ENCODE peak calls at places on chromosomes 16 and 17, in seven cellular contexts. Z, K, J, E, D, B and S are unnamed samples.

GRCh38 chr16:48535831-48536599 is 74.0 kb downstream of the N4BP1 start:
- DNase-seq in Z (no peak), K (peak), D (no peak), B (peak), J (no peak), E (peak), S (peak)

GRCh38 chr17:78960945-78961344 is 18.8 kb downstream of the LGALS3BP start:
- DNase-seq in B (peak), Z (no peak), J (no peak), D (no peak), E (no peak), K (no peak), S (no peak)

GRCh38 chr16:58515871-58516767 is 802 bp downstream of the SETD6 start:
- DNase-seq in B (no peak), E (no peak), J (no peak), Z (no peak), K (peak), D (peak), S (peak)

GRCh38 chr17:67671492-67671891 is 46.2 kb upstream of the NOL11 start:
- DNase-seq in D (no peak), J (no peak), K (peak), B (no peak), Z (peak), E (no peak), S (no peak)

GRCh38 chr17:28744104-28744801 is 442 bp downstream of the TRAF4 start:
- DNase-seq in K (peak), B (no peak), D (peak), J (peak), E (peak), Z (peak), S (peak)

GRCh38 chr16:5045499-5046115 is 11.9 kb upstream of the NAGPA start:
- DNase-seq in J (no peak), Z (no peak), K (no peak), E (no peak), D (no peak), B (no peak), S (no peak)

GRCh38 chr16:70298988-70299938 is at the start of gene DDX19B:
- DNase-seq in D (peak), J (peak), B (peak), Z (peak), K (peak), E (peak), S (peak)

GRCh38 chr17:2749784-2750181 is 331 bp upstream of the CCDC92B start:
- DNase-seq in Z (peak), D (peak), K (peak), E (peak), J (peak), B (peak), S (no peak)

GRCh38 chr16:71524566-71525553 is 1.4 kb upstream of the CHST4 start:
- DNase-seq in D (no peak), E (no peak), Z (no peak), J (no peak), B (no peak), K (no peak), S (no peak)

GRCh38 chr16:48076455-48077012 is 79.3 kb downstream of the ABCC12 start:
- DNase-seq in K (no peak), J (peak), Z (no peak), E (no peak), B (no peak), D (no peak), S (no peak)

GRCh38 chr16:46743232-46743719 is 4.9 kb downstream of the MYLK3 start:
- DNase-seq in B (peak), J (no peak), E (peak), Z (peak), D (peak), K (no peak), S (peak)

GRCh38 chr17:39270923-39271322 is 45.2 kb upstream of the STAC2 start:
- DNase-seq in K (no peak), E (peak), J (peak), D (no peak), B (no peak), Z (peak), S (no peak)

DNA sequence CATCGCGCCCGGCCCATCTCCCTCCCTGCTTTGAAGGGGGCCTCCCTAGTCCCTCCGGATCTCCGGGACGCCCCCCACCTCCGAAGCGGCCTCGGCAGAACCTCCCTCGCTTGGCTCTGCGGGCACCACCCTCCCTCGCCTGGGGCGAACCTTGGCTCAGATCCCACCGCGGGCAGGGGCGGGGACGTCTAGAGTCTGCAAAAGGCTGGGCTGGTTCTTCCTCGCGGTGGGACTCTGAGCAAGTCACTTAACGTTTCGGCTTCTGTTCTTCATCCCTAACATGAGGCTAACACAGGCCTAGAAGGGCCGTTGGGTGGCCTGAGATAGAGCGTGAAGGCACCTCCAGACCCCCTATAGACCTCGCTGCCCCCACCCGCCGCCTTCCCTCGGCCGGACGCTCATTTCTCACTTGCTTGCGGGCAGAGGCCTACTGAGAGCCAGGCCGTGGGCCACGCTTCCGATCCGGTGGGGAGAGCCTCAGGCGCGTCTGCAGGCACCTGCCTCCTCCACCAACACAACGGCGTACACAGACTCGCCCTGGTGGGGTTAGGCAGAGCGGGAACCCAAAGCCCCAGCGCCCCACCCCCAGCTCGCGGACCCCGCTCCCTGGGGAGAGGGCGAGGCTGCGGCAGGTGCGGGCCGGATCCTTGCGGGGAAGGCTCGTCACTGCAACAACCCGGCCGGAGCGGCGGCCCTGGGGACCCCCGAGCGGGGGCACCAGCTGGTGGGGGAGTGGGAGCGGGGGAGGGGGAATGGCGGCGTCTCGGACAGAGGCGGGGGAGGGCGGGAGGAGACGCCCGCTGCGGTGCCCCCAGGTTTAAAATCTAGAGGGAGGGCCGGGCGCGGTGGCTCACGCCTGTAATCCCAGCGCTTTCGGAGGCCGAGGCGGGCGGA is 5.4 kb downstream of the MYO1C start:
- DNase-seq in K (peak), E (peak), D (peak), B (peak), Z (peak), J (peak), S (peak)
- TF ChIP-seq POLR2A in K (peak), E (no peak), D (no peak), B (no peak), Z (no peak), J (peak), S (peak)

DNA sequence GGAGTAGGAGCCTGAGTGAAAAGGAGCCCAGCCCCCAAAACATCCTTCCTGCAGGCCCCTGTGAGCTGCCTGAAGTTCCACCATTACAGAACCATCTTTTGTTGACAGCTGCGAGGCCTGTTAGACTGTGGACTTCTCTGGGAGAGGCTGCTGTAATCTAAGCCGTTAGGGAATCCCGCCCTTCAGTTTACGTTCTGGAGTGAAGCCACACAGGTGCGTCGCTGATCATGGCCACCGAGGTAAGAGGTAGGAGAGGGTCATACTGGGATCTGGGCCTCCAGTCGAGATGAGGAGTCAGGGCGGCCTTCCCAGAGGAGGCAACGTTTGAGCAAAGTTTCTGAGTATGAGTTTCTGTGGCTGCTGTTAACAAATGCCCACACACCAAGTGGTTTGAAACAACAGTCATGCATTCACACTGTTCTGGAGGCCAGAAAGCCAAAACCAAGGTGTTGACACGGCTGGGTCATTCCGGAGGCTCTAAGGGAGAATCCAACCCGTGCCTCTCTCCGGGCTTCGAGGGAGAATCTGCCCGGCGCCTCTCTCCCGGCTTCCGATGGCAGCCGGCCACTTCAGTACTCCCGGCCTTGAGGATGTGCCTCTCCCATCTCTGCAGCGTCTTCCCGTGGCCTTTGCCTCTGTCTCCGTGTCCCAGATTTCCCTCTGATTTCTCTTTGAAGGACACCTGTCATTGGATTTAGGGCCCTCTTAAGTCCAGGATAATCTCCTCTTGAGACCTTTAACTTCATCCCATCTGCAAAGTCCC is 26.6 kb upstream of the ATP2C2 start:
- DNase-seq in J (no peak), D (no peak), E (no peak), B (no peak), Z (no peak), K (no peak), S (no peak)
- TF ChIP-seq CTCF in J (no peak), D (no peak), E (no peak), B (no peak), Z (no peak), K (no peak), S (no peak)

DNA sequence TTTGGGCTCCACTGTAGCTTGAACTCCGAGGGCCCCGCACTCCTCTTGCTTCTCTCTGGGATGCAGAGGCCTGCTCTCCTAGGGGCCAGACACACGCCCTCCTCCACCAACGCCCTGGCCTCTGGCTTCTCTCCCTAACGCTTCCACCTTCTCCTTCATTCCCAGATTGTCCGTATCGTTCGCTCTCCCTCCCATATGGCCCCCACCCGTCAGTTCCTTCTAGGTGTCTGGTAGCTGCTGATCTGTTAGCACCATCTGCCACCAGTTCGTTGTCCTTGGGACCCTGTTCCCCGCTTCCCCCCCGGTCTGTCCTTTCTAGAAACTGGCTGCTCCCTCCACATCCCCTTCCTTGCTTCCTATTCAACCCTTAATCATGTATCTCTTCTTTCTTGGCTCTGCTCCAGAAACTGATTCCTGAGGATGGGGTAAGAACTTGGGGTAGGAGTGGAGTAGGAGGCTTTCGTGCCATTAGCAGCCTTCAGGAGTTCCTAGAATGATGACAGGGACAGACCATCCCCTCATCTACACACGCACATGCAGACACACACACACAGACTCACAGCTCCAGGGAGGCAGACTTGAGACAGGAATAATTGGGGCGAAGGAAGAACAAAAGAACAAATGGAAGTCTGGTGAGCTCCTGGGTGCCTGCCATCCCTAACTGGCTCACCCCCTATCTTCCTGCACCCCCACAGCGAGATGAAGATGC is 4.3 kb downstream of the ATP1B2 start:
- DNase-seq in D (no peak), Z (no peak), E (no peak), K (no peak), B (no peak), J (no peak), S (no peak)
- TF ChIP-seq POLR2A in D (no peak), Z (no peak), E (no peak), K (no peak), B (no peak), J (no peak), S (no peak)

GRCh38 chr17:12979826-12980500 is 37.9 kb downstream of the ELAC2 start:
- DNase-seq in K (no peak), Z (no peak), J (no peak), B (no peak), D (no peak), E (no peak), S (no peak)

GRCh38 chr17:12973496-12974318 is 44.1 kb downstream of the ELAC2 start:
- DNase-seq in Z (no peak), J (no peak), K (peak), E (peak), B (no peak), D (no peak), S (no peak)

GRCh38 chr17:12974319-12974661 is 43.5 kb downstream of the ELAC2 start:
- DNase-seq in Z (no peak), E (no peak), K (peak), D (no peak), J (no peak), B (no peak), S (no peak)

GRCh38 chr17:12979255-12979654 is 38.6 kb downstream of the ELAC2 start:
- DNase-seq in E (no peak), D (no peak), K (no peak), Z (no peak), B (no peak), J (no peak), S (no peak)

GRCh38 chr17:12977008-12977751 is 40.6 kb downstream of the ELAC2 start:
- DNase-seq in D (no peak), E (no peak), K (no peak), B (no peak), Z (no peak), J (no peak), S (no peak)
- TF ChIP-seq CTCF in D (no peak), E (no peak), K (no peak), B (no peak), Z (no peak), J (no peak), S (no peak)

GRCh38 chr16:74774223-74775139 is at the start of gene FA2H:
- DNase-seq in K (peak), E (peak), D (peak), Z (peak), B (peak), J (peak), S (peak)
- TF ChIP-seq POLR2A in K (peak), E (no peak), D (no peak), Z (no peak), B (no peak), J (peak), S (no peak)

GRCh38 chr17:17831208-17832039 is 5.4 kb downstream of the SREBF1 start:
- DNase-seq in B (no peak), K (no peak), D (no peak), J (no peak), E (no peak), Z (no peak), S (no peak)

GRCh38 chr17:17827826-17828621 is 8.8 kb downstream of the SREBF1 start:
- DNase-seq in K (no peak), B (no peak), J (no peak), Z (no peak), E (no peak), D (no peak), S (no peak)

GRCh38 chr17:17830269-17830567 is 6.6 kb downstream of the SREBF1 start:
- DNase-seq in D (no peak), B (no peak), E (no peak), Z (no peak), K (no peak), J (no peak), S (no peak)

GRCh38 chr17:17832040-17832363 is 4.8 kb downstream of the SREBF1 start:
- DNase-seq in E (no peak), B (no peak), D (no peak), Z (no peak), K (no peak), J (no peak), S (no peak)

DNA sequence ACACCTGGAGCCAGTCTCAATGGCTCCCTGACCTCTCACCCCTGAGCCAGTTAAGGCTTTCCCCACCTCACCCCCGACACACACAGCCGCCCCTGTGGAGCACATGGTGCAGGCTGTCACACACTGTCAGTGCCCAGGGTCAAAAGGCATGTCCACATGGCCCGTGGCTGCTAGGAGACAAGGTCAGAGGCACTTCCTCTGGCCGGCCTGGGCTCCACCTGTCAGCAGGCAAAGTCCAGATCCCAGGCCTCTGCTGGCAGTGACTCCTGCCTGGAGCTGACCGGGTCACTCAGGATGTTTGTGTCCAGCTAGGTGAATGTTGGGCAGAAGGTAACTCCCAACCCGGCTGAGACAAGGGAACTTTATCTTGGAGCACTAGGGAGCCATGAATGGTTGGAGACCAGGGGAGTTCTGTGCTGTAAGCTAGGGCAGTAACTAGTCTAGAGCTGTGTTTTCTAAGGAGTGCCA is 6.0 kb downstream of the SREBF1 start:
- DNase-seq in Z (no peak), E (no peak), J (no peak), D (no peak), K (no peak), B (no peak), S (no peak)
- TF ChIP-seq CTCF in Z (no peak), E (no peak), J (no peak), D (no peak), K (no peak), B (no peak), S (no peak)

DNA sequence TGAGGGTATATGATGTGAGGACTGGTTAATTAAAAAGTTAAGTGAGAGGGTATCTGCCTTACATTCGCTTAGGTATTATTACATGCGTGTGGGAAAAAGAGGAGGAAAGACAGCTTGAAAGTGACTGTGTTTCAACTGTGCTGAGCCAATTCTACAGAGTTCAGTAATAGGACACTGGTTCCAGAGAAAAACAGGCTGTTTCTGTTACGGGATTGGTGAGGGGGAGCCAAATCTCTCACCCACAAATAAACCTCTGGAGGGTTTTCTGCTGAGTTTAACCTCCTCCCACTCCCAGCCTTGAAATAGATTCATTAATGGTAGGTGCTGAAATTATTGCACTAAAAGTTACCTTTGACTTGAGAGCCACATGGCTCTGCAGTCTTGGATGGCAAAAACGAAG is 3.9 kb upstream of the KRT26 start:
- DNase-seq in D (no peak), J (no peak), K (no peak), B (no peak), Z (no peak), E (no peak), S (no peak)
- TF ChIP-seq POLR2A in D (no peak), J (no peak), K (no peak), B (no peak), Z (no peak), E (no peak), S (no peak)

GRCh38 chr16:57208926-57209325 is 22.8 kb downstream of the RSPRY1 start:
- DNase-seq in B (no peak), E (no peak), D (no peak), Z (no peak), K (no peak), J (no peak), S (no peak)
- TF ChIP-seq CTCF in B (no peak), E (no peak), D (no peak), Z (no peak), K (no peak), J (no peak), S (no peak)

GRCh38 chr17:41595585-41595984 is 8.9 kb upstream of the KRT14 start:
- DNase-seq in D (no peak), Z (no peak), J (no peak), E (no peak), K (no peak), B (no peak), S (peak)

GRCh38 chr17:41589301-41589700 is 2.6 kb upstream of the KRT14 start:
- DNase-seq in B (no peak), K (no peak), Z (no peak), E (no peak), J (no peak), D (no peak), S (peak)

GRCh38 chr17:41594363-41594915 is 7.7 kb upstream of the KRT14 start:
- DNase-seq in Z (no peak), K (no peak), D (no peak), B (no peak), E (no peak), J (no peak), S (no peak)

GRCh38 chr17:41592601-41593305 is 6.1 kb upstream of the KRT14 start:
- DNase-seq in E (no peak), J (no peak), D (no peak), K (no peak), Z (no peak), B (no peak), S (peak)

GRCh38 chr17:41593306-41594095 is 6.8 kb upstream of the KRT14 start:
- DNase-seq in J (no peak), E (no peak), D (no peak), Z (no peak), B (no peak), K (no peak), S (peak)
- TF ChIP-seq POLR2A in J (no peak), E (no peak), D (no peak), Z (no peak), B (no peak), K (no peak), S (no peak)